ENCODE peak calls at places on chromosomes 11 and 22, in five cellular contexts. F is HCT116, M is HepG2, D is tibial nerve, Y is DND-41. N is an unnamed sample.

GRCh38 chr11:4932751-4933150 is 8.6 kb upstream of the OR51G1 start:
- DNase-seq in F (no peak), M (no peak), D (no peak), Y (no peak), N (no peak)

GRCh38 chr11:17827006-17827405 is 92.4 kb downstream of the KCNC1 start:
- DNase-seq in F (no peak), M (peak; percentile 7), D (no peak), Y (no peak), N (no peak)

GRCh38 chr11:74322667-74323066 is 11.2 kb upstream of the P4HA3 start:
- DNase-seq in F (no peak), M (no peak), D (peak; percentile 58), Y (no peak), N (no peak)

GRCh38 chr11:15913261-15913660 is 443.1 kb downstream of the SOX6 start:
- DNase-seq in F (no peak), M (no peak), D (no peak), Y (no peak), N (peak; percentile 19)

GRCh38 chr11:17722000-17722643 is 2.8 kb downstream of the MYOD1 start:
- DNase-seq in F (peak; percentile 41), M (no peak), D (no peak), Y (no peak), N (no peak)

GRCh38 chr11:78363018-78363619 is 54.5 kb downstream of the GAB2 start:
- DNase-seq in F (no peak), M (no peak), D (no peak), Y (no peak), N (no peak)

GRCh38 chr22:32994046-32994827 is 63.9 kb downstream of the SYN3 start:
- DNase-seq in F (no peak), M (no peak), D (no peak), Y (no peak), N (no peak)

GRCh38 chr22:25942989-25943411 is 201.0 kb downstream of the MYO18B start:
- DNase-seq in F (no peak), M (no peak), D (no peak), Y (no peak), N (no peak)

GRCh38 chr11:68469122-68469521 is 8.6 kb downstream of the PPP6R3 start:
- DNase-seq in F (no peak), M (peak; percentile 76), D (no peak), Y (no peak), N (no peak)

GRCh38 chr11:105000797-105001196 is 22.2 kb downstream of the CASP5 start:
- DNase-seq in F (peak; percentile 19), M (no peak), D (no peak), Y (peak; percentile 31), N (no peak)

GRCh38 chr11:3049430-3050243 is 7.6 kb downstream of the CARS1 start:
- DNase-seq in F (peak; percentile 35), M (no peak), D (peak; percentile 39), Y (peak; percentile 30), N (peak; percentile 77)

GRCh38 chr11:71251761-71252433 is 480 bp downstream of the SHANK2 start:
- DNase-seq in F (no peak), M (no peak), D (no peak), Y (no peak), N (peak; percentile 77)

GRCh38 chr22:27108425-27109114 is 451.2 kb downstream of the MIAT start:
- DNase-seq in F (no peak), M (no peak), D (peak; percentile 71), Y (no peak), N (no peak)

GRCh38 chr11:69825037-69825834 is 6.0 kb upstream of the FGF3 start:
- DNase-seq in F (peak; percentile 60), M (no peak), D (no peak), Y (no peak), N (no peak)

GRCh38 chr22:41976961-41977566 is 7.8 kb downstream of the SEPTIN3 start:
- DNase-seq in F (no peak), M (no peak), D (no peak), Y (peak; percentile 24), N (no peak)

GRCh38 chr22:39315389-39315788 is 4.0 kb downstream of the RPL3 start:
- DNase-seq in F (no peak), M (no peak), D (no peak), Y (no peak), N (no peak)

GRCh38 chr11:26188559-26188958 is 143.4 kb upstream of the ANO3 start:
- DNase-seq in F (no peak), M (no peak), D (no peak), Y (no peak), N (no peak)

GRCh38 chr11:40294343-40294723 is 1165.1 kb downstream of the LRRC4C start:
- DNase-seq in F (no peak), M (no peak), D (no peak), Y (no peak), N (no peak)

GRCh38 chr11:62710001-62710345 is 2.5 kb downstream of the GNG3 start:
- DNase-seq in F (no peak), M (no peak), D (no peak), Y (no peak), N (peak; percentile 60)

GRCh38 chr11:30749268-30749667 is 163.1 kb upstream of the MPPED2 start:
- DNase-seq in F (no peak), M (no peak), D (no peak), Y (no peak), N (no peak)

GRCh38 chr22:44025171-44026065 is 1.3 kb downstream of the PARVB start:
- DNase-seq in F (no peak), M (no peak), D (peak; percentile 40), Y (no peak), N (peak; percentile 68)

GRCh38 chr11:95977534-95978174 is 53.7 kb upstream of the MTMR2 start:
- DNase-seq in F (no peak), M (peak; percentile 63), D (no peak), Y (no peak), N (no peak)

GRCh38 chr11:134067486-134067885 is 1.4 kb upstream of the JAM3 start:
- DNase-seq in F (no peak), M (no peak), D (no peak), Y (no peak), N (no peak)

GRCh38 chr11:133946541-133947297 is 10.0 kb downstream of the IGSF9B start:
- DNase-seq in F (no peak), M (no peak), D (no peak), Y (peak; percentile 18), N (peak; percentile 61)

GRCh38 chr22:36369922-36370781 is 17.6 kb downstream of the MYH9 start:
- DNase-seq in F (no peak), M (peak; percentile 72), D (no peak), Y (no peak), N (peak; percentile 83)

GRCh38 chr22:19175026-19175601 is 3.4 kb downstream of the SLC25A1 start:
- DNase-seq in F (no peak), M (no peak), D (no peak), Y (no peak), N (no peak)
- H3K27ac ChIP-seq in F (peak overlapping the region; percentile 88), M (peak overlapping the region; percentile 80), D (peak overlapping the region; percentile 35), Y (no peak overlapping the region), N (no peak overlapping the region)

DNA sequence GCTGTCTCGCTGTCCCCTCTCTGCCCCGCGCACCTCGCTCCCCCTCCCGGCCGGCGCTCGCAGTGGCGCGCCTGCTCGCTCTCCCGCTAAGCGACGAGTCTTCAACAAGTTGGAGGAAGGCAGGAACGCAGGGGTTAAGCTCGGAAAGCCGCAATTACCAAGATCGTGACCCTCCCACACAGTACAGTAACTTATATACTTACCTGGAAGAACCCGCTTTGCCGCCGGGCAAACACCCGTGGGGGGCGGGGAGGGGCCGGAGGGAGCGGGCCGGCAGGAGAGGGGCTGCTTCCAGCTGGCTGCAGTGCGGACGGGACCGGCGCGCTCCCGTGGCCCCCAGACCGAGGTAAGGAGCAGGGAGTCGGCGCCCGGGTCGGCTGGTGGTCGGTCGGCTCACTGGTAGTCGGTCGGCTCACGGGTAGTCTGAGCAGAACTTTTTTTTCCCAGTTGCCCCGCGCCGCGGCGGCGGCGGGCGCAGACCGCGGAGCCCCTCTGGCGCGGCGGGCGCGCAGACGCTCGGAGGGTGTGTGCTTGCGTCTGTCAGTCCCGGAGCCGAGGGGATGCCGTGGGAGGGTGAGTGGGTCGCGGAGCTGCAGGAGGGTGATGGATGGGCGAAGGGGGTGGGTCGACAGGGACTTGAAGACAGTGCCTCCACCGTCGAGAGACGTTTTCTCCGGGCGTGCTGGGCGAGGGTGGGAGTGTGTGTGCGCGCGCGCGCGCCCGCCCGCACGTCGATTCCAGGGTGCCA is 101.2 kb upstream of the HSD17B12 start:
- DNase-seq in F (no peak), M (no peak), D (no peak), Y (no peak), N (no peak)
- H3K4me1 ChIP-seq in F (no peaks in the 10 kb centered on the region), M (no peaks in the 10 kb centered on the region), D (no peaks in the 10 kb centered on the region), Y (no peaks in the 10 kb centered on the region), N (peaks cover 33% of the 10 kb centered on the region)

DNA sequence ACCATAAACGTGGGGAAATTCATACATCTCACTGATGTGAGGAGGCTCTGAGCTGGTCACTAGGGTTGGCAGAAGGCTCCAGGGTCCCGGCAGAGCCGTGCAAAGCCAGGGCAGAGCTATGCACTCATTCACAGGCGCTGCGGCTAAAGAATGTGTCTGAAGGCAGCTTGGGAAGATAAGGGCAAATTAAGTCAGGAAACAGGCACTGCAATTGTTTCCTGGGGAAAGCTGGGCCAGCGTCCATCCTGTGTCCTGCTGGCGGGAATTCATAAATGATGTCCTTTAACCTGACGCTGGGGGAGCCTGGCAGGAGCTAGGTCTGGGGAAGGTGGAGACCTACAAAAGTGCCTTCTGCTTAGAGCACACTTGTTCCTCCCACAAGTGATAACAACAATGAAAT is 27.6 kb downstream of the PKNOX2 start:
- DNase-seq in F (no peak), M (no peak), D (no peak), Y (no peak), N (no peak)
- TF ChIP-seq CTCF in F (no peak), M (no peak), D (no peak), Y (no peak), N (no peak)

GRCh38 chr22:23178512-23179254 is 1.6 kb upstream of the BCR start:
- DNase-seq in F (peak; percentile 27), M (no peak), D (peak; percentile 55), Y (peak; percentile 65), N (peak; percentile 84)

GRCh38 chr22:23180301-23180892 is at the start of gene BCR:
- DNase-seq in F (peak; percentile 34), M (no peak), D (peak; percentile 51), Y (peak; percentile 62), N (peak; percentile 90)

GRCh38 chr22:23181763-23182288 is 1.5 kb downstream of the BCR start:
- DNase-seq in F (no peak), M (no peak), D (no peak), Y (no peak), N (no peak)

GRCh38 chr22:23180893-23181762 is 819 bp downstream of the BCR start:
- DNase-seq in F (no peak), M (no peak), D (no peak), Y (peak; percentile 40), N (no peak)

DNA sequence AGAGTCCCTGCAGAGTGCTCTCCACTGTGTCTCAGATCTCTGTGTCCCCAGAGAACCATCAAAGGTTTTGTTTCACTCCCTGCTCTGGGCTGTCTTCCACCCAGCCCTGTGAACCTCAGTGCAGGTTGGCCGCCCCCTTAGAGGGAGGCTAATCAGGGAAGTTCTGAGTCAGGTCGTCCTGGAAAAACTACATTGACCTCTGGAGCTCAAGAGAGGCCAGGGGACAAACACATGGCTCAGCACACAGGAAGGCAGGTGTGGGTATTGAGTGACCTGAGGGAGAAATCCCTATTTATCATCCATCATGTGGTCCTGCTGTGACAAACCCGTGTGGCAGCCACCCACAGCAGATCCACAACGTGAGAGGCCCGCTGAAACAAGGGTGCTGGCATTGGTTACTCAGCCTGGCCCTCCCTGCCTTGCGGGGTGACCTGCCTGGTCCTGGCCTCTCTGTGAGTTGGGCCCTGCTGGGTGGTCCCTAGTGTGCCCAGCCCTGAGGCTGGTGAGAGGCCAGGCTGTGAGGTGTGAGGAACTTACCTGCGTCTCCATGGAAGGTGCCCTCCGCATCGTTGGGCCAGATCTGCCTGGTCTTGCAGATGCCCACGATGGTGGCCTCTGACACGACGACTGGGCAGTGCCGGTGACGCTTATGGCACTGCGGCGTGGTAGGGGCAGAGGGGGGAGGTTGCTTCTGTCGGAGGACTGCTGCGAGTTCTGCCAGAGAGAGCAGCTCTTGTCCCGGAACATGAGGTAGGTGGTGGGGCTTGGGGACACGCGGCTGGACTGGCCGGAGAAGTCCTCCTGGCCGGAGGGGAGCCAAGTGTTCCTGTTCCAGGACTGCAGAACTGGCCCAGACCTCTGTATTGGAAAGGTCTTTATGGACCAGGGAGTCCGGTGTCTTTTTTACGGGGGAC is 671 bp upstream of the BCR start:
- DNase-seq in F (no peak), M (no peak), D (peak; percentile 36), Y (peak; percentile 21), N (no peak)
- H3K27ac ChIP-seq in F (peak overlapping the region; percentile 83), M (peak overlapping the region; percentile 60), D (peak overlapping the region; percentile 74), Y (peak overlapping the region; percentile 42), N (peak overlapping the region; percentile 60)